ENCODE peak calls at places on chromosomes 6 and 20, in five cellular contexts. One of them, this sample, is unnamed.

GRCh38 chr6:104473021-104473429 is 386.7 kb downstream of the HACE1 start:
- DNase-seq in lung: no peak
- DNase-seq in spleen: no peak
- DNase-seq in CD8-positive, alpha-beta T cell: no peak
- DNase-seq in ovary: no peak
- DNase-seq in this sample: no peak

GRCh38 chr6:105151644-105152043 is 28.2 kb downstream of the POPDC3 start:
- DNase-seq in spleen: no peak
- DNase-seq in CD8-positive, alpha-beta T cell: no peak
- DNase-seq in ovary: no peak
- DNase-seq in lung: no peak
- DNase-seq in this sample: no peak

GRCh38 chr20:17835941-17836861 is 132.4 kb downstream of the SNX5 start:
- DNase-seq in ovary: peak; percentile 76
- DNase-seq in CD8-positive, alpha-beta T cell: no peak
- DNase-seq in spleen: no peak
- DNase-seq in lung: no peak
- DNase-seq in this sample: peak; percentile 86

GRCh38 chr6:57173056-57173885 is 1.1 kb downstream of the BAG2 start:
- DNase-seq in spleen: peak; percentile 79
- DNase-seq in ovary: no peak
- DNase-seq in lung: no peak
- DNase-seq in CD8-positive, alpha-beta T cell: no peak
- DNase-seq in this sample: no peak

GRCh38 chr6:105769987-105770386 is 316.1 kb upstream of the PRDM1 start:
- DNase-seq in spleen: no peak
- DNase-seq in ovary: no peak
- DNase-seq in lung: no peak
- DNase-seq in CD8-positive, alpha-beta T cell: no peak
- DNase-seq in this sample: no peak

GRCh38 chr6:12066297-12066696 is 54.2 kb downstream of the HIVEP1 start:
- DNase-seq in ovary: no peak
- DNase-seq in CD8-positive, alpha-beta T cell: no peak
- DNase-seq in lung: no peak
- DNase-seq in spleen: no peak
- DNase-seq in this sample: no peak

GRCh38 chr20:5180421-5180820 is 53.6 kb downstream of the CDS2 start:
- DNase-seq in CD8-positive, alpha-beta T cell: no peak
- DNase-seq in spleen: no peak
- DNase-seq in lung: no peak
- DNase-seq in ovary: no peak
- DNase-seq in this sample: no peak

GRCh38 chr6:7042056-7042653 is 65.6 kb upstream of the RREB1 start:
- DNase-seq in ovary: no peak
- DNase-seq in CD8-positive, alpha-beta T cell: no peak
- DNase-seq in spleen: no peak
- DNase-seq in lung: no peak
- DNase-seq in this sample: no peak

GRCh38 chr6:125296461-125296860 is 5.3 kb downstream of the HDDC2 start:
- DNase-seq in CD8-positive, alpha-beta T cell: no peak
- DNase-seq in ovary: no peak
- DNase-seq in lung: no peak
- DNase-seq in spleen: no peak
- DNase-seq in this sample: no peak

GRCh38 chr6:111338843-111339242 is 144.2 kb downstream of the REV3L start:
- DNase-seq in spleen: no peak
- DNase-seq in ovary: no peak
- DNase-seq in lung: no peak
- DNase-seq in CD8-positive, alpha-beta T cell: no peak
- DNase-seq in this sample: no peak
- H3K36me3 ChIP-seq in spleen: peaks cover 20% of the 10 kb centered on the region
- H3K36me3 ChIP-seq in ovary: no peaks in the 10 kb centered on the region
- H3K36me3 ChIP-seq in lung: peaks cover 5% of the 10 kb centered on the region
- H3K36me3 ChIP-seq in CD8-positive, alpha-beta T cell: no peaks in the 10 kb centered on the region
- H3K36me3 ChIP-seq in this sample: peaks cover 14% of the 10 kb centered on the region

GRCh38 chr20:35561268-35561667 is 19.4 kb downstream of the ERGIC3 start:
- DNase-seq in lung: peak; percentile 43
- DNase-seq in spleen: no peak
- DNase-seq in CD8-positive, alpha-beta T cell: no peak
- DNase-seq in ovary: peak; percentile 18
- DNase-seq in this sample: no peak
- TF ChIP-seq CTCF in lung: no peak
- TF ChIP-seq CTCF in spleen: no peak
- TF ChIP-seq CTCF in CD8-positive, alpha-beta T cell: no peak
- TF ChIP-seq CTCF in ovary: no peak
- TF ChIP-seq CTCF in this sample: no peak

GRCh38 chr20:59043698-59044097 is 1.1 kb upstream of the PRELID3B start:
- DNase-seq in ovary: no peak
- DNase-seq in lung: no peak
- DNase-seq in CD8-positive, alpha-beta T cell: no peak
- DNase-seq in spleen: no peak
- DNase-seq in this sample: no peak
- H3K4me3 ChIP-seq in ovary: no peak overlapping the region
- H3K4me3 ChIP-seq in lung: no peak overlapping the region
- H3K4me3 ChIP-seq in CD8-positive, alpha-beta T cell: no peak overlapping the region
- H3K4me3 ChIP-seq in spleen: no peak overlapping the region
- H3K4me3 ChIP-seq in this sample: no peak overlapping the region

GRCh38 chr20:51456511-51457280 is 85.8 kb downstream of the NFATC2 start:
- DNase-seq in ovary: peak; percentile 99
- DNase-seq in spleen: peak; percentile 90
- DNase-seq in CD8-positive, alpha-beta T cell: no peak
- DNase-seq in lung: peak; percentile 96
- DNase-seq in this sample: peak; percentile 98
- H3K36me3 ChIP-seq in ovary: no peaks in the 10 kb centered on the region
- H3K36me3 ChIP-seq in spleen: peaks cover 29% of the 10 kb centered on the region
- H3K36me3 ChIP-seq in CD8-positive, alpha-beta T cell: peaks cover 33% of the 10 kb centered on the region
- H3K36me3 ChIP-seq in lung: no peaks in the 10 kb centered on the region
- H3K36me3 ChIP-seq in this sample: no peaks in the 10 kb centered on the region

GRCh38 chr20:50380697-50381040 is 129.5 kb upstream of the PTPN1 start:
- DNase-seq in lung: no peak
- DNase-seq in spleen: no peak
- DNase-seq in ovary: peak; percentile 76
- DNase-seq in CD8-positive, alpha-beta T cell: no peak
- DNase-seq in this sample: no peak
- TF ChIP-seq CTCF in lung: no peak
- TF ChIP-seq CTCF in spleen: no peak
- TF ChIP-seq CTCF in ovary: peak; percentile 50
- TF ChIP-seq CTCF in CD8-positive, alpha-beta T cell: no peak
- TF ChIP-seq CTCF in this sample: peak; percentile 18

GRCh38 chr6:72813807-72814596 is 192.1 kb downstream of the KCNQ5 start:
- DNase-seq in ovary: no peak
- DNase-seq in CD8-positive, alpha-beta T cell: no peak
- DNase-seq in spleen: no peak
- DNase-seq in lung: no peak
- DNase-seq in this sample: no peak
- H3K4me3 ChIP-seq in ovary: no peak overlapping the region
- H3K4me3 ChIP-seq in CD8-positive, alpha-beta T cell: no peak overlapping the region
- H3K4me3 ChIP-seq in spleen: no peak overlapping the region
- H3K4me3 ChIP-seq in lung: no peak overlapping the region
- H3K4me3 ChIP-seq in this sample: no peak overlapping the region

GRCh38 chr6:44659676-44660170 is 272.2 kb downstream of the CDC5L start:
- DNase-seq in CD8-positive, alpha-beta T cell: no peak
- DNase-seq in lung: no peak
- DNase-seq in ovary: no peak
- DNase-seq in spleen: no peak
- DNase-seq in this sample: no peak
- H3K36me3 ChIP-seq in CD8-positive, alpha-beta T cell: no peaks in the 10 kb centered on the region
- H3K36me3 ChIP-seq in lung: no peaks in the 10 kb centered on the region
- H3K36me3 ChIP-seq in ovary: no peaks in the 10 kb centered on the region
- H3K36me3 ChIP-seq in spleen: no peaks in the 10 kb centered on the region
- H3K36me3 ChIP-seq in this sample: no peaks in the 10 kb centered on the region

GRCh38 chr20:20712004-20712473 is 405 bp downstream of the RALGAPA2 start:
- DNase-seq in spleen: no peak
- DNase-seq in ovary: no peak
- DNase-seq in CD8-positive, alpha-beta T cell: no peak
- DNase-seq in lung: no peak
- DNase-seq in this sample: no peak

GRCh38 chr20:20711413-20711812 is 1.0 kb downstream of the RALGAPA2 start:
- DNase-seq in spleen: peak; percentile 77
- DNase-seq in lung: no peak
- DNase-seq in ovary: no peak
- DNase-seq in CD8-positive, alpha-beta T cell: no peak
- DNase-seq in this sample: no peak

GRCh38 chr20:20713244-20713765 is 861 bp upstream of the RALGAPA2 start:
- DNase-seq in lung: no peak
- DNase-seq in spleen: peak; percentile 89
- DNase-seq in CD8-positive, alpha-beta T cell: no peak
- DNase-seq in ovary: no peak
- DNase-seq in this sample: peak; percentile 65

GRCh38 chr20:20710847-20711315 is 1.6 kb downstream of the RALGAPA2 start:
- DNase-seq in spleen: no peak
- DNase-seq in lung: peak; percentile 79
- DNase-seq in ovary: no peak
- DNase-seq in CD8-positive, alpha-beta T cell: no peak
- DNase-seq in this sample: no peak

DNA sequence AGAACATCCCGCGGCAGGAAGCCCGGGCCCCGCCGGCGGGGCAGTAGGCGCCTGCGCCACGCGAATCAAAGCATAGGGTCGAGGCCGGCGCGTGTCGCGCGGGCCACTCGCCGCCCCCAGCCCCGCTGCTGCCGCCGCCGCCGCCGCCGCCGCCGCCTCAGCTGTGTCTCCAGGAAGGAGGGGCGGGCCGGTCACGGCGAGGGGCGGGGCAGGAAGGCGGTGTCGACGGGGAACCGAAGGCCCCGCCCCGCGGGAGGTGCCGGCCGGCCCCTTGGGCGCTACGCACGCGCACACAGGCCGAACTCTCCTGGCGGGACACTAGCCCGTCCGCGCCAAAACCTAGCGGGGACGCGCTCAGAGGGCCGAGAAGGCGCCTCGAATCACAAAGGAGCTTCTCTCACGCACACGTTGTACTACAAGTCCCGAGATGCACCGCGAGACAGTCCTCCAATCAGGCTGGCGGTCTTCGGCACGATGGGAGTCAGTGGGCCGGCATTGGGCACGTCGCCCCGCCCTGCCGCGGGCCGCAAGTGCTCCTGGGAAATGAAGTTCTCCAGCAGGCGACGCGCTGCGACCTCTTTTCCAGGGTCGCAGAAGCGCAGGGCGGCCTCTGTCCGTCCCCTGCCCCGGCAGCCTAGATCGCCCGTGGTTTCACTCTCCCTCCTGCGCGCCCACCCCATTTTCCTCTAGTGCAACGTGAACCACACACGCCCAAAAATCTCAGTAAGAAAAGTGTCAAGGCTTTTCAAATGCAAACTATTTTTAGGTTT is at the start of gene RALGAPA2:
- DNase-seq in spleen: peak; percentile 99
- DNase-seq in CD8-positive, alpha-beta T cell: peak; percentile 87
- DNase-seq in ovary: peak; percentile 98
- DNase-seq in lung: peak; percentile 97
- DNase-seq in this sample: peak; percentile 92
- TF ChIP-seq CTCF in spleen: no peak
- TF ChIP-seq CTCF in CD8-positive, alpha-beta T cell: no peak
- TF ChIP-seq CTCF in ovary: no peak
- TF ChIP-seq CTCF in lung: peak; percentile 4
- TF ChIP-seq CTCF in this sample: no peak

GRCh38 chr20:54467622-54468021 is 7.8 kb upstream of the DOK5 start:
- DNase-seq in CD8-positive, alpha-beta T cell: no peak
- DNase-seq in lung: no peak
- DNase-seq in ovary: no peak
- DNase-seq in spleen: no peak
- DNase-seq in this sample: no peak
- H3K4me3 ChIP-seq in CD8-positive, alpha-beta T cell: no peak overlapping the region
- H3K4me3 ChIP-seq in lung: no peak overlapping the region
- H3K4me3 ChIP-seq in ovary: no peak overlapping the region
- H3K4me3 ChIP-seq in spleen: no peak overlapping the region
- H3K4me3 ChIP-seq in this sample: no peak overlapping the region

DNA sequence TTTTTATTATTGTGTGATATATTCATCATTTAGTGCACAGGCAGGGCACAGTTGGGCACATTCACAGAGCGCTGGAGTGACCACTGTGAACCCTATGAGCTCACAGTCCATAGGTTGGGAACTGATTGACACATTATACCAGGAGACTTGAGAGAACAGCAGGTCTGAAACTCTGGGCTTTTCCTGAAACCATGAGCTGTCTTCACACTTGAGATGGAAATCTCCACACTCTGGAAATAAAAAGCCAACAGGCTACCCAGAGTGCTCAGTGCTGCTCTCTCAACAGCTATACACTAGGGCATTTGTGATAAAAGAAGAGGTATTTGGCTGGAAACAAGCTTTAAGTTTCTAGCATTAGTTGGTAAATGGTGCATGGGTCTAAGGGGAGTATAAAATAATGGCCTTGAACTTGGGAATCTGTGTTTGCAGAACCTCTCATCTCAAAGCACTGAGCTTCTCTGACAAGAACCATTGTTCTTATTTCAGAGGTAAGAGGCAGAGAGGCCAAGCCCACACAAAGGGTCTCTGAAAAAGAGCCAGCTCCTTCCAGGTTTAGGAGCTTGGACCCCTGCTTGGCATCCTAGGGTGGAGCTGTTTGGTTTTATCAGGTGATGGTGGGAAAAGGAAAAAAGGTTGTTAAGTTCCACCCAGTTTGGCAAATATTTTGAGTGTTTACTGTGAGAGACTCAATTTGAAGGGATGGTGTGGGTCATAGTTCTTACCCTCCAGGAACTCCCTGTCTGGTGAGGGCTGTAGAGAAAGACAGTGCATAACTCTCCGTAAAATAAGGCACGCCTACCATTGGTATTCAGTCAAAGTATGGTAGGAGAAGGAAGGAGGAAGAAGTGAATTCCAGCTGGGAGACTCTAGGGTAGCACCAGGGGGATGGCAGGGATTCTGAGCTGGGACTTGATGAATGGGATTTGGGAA is 14.5 kb downstream of the CHMP4B start:
- DNase-seq in spleen: no peak
- DNase-seq in CD8-positive, alpha-beta T cell: no peak
- DNase-seq in ovary: no peak
- DNase-seq in lung: no peak
- DNase-seq in this sample: no peak
- H3K36me3 ChIP-seq in spleen: peaks cover 8% of the 10 kb centered on the region
- H3K36me3 ChIP-seq in CD8-positive, alpha-beta T cell: no peaks in the 10 kb centered on the region
- H3K36me3 ChIP-seq in ovary: no peaks in the 10 kb centered on the region
- H3K36me3 ChIP-seq in lung: peaks cover 4% of the 10 kb centered on the region
- H3K36me3 ChIP-seq in this sample: peaks cover 4% of the 10 kb centered on the region

This sample was measured in ascending aorta.